ENCODE peak calls at places on chromosomes 11 and 22, in six cellular contexts. E is Peyer's patch; D is CD8-positive, alpha-beta T cell; P is mucosa of descending colon; L is A549; Y is neural crest cell. C is an unnamed sample.

GRCh38 chr11:123111465-123111864 is 49.5 kb upstream of the HSPA8 start:
- DNase-seq in L (peak), P (no peak), Y (no peak), D (no peak), E (no peak), C (no peak)

GRCh38 chr11:2316169-2316962 is 14.6 kb downstream of the TSPAN32 start:
- DNase-seq in Y (no peak), P (no peak), L (no peak), E (peak), D (no peak), C (no peak)

GRCh38 chr11:10307022-10307410 is 2.1 kb downstream of the ADM start:
- DNase-seq in E (no peak), P (no peak), D (no peak), Y (no peak), L (peak), C (no peak)

GRCh38 chr22:38737302-38738060 is 18.3 kb downstream of the SUN2 start:
- DNase-seq in D (no peak), E (no peak), Y (no peak), P (peak), L (no peak), C (no peak)

GRCh38 chr22:39021552-39022250 is 774 bp downstream of the APOBEC3D start:
- DNase-seq in Y (no peak), P (no peak), L (no peak), D (no peak), E (no peak), C (no peak)

GRCh38 chr11:109304159-109304558 is 117.8 kb upstream of the C11orf87 start:
- DNase-seq in P (no peak), Y (no peak), D (no peak), L (no peak), E (no peak), C (no peak)

GRCh38 chr11:115931684-115932083 is 427.5 kb upstream of the CADM1 start:
- DNase-seq in P (no peak), Y (no peak), E (no peak), D (no peak), L (no peak), C (no peak)

GRCh38 chr11:83545494-83545893 is 259.3 kb upstream of the CCDC90B start:
- DNase-seq in E (no peak), Y (no peak), L (no peak), D (no peak), P (no peak), C (no peak)

GRCh38 chr11:118901494-118902335 is 18.0 kb downstream of the CXCR5 start:
- DNase-seq in L (no peak), D (no peak), E (peak), P (peak), Y (no peak), C (no peak)

GRCh38 chr11:299951-300735 is 817 bp upstream of the IFITM5 start:
- DNase-seq in E (no peak), Y (no peak), D (no peak), L (no peak), P (peak), C (no peak)

GRCh38 chr22:31923166-31923565 is 21.2 kb upstream of the YWHAH start:
- DNase-seq in Y (no peak), D (no peak), L (no peak), P (no peak), E (peak), C (no peak)

GRCh38 chr11:31254411-31254810 is 115.1 kb downstream of the DCDC1 start:
- DNase-seq in L (no peak), Y (no peak), E (no peak), D (no peak), P (no peak), C (no peak)

GRCh38 chr11:97237151-97237550 is 847.3 kb downstream of the JRKL start:
- DNase-seq in D (no peak), E (no peak), Y (no peak), P (no peak), L (no peak), C (no peak)

GRCh38 chr11:65041206-65042035 is at the start of gene SAC3D1:
- DNase-seq in L (peak), P (peak), D (peak), Y (no peak), E (peak), C (peak)

GRCh38 chr11:65340226-65340625 is 6.6 kb downstream of the DPF2 start:
- DNase-seq in L (no peak), D (no peak), E (no peak), Y (no peak), P (no peak), C (no peak)

GRCh38 chr22:49380095-49380827 is 447.4 kb downstream of the BRD1 start:
- DNase-seq in L (no peak), E (no peak), P (no peak), D (no peak), Y (no peak), C (no peak)

GRCh38 chr22:25644122-25644521 is 79.6 kb downstream of the GRK3 start:
- DNase-seq in Y (no peak), L (no peak), E (no peak), P (no peak), D (no peak), C (no peak)

GRCh38 chr11:21132146-21132720 is 462.8 kb downstream of the NELL1 start:
- DNase-seq in D (no peak), Y (no peak), L (no peak), P (no peak), E (no peak), C (no peak)

GRCh38 chr11:127493330-127493729 is 492.8 kb upstream of the KIRREL3 start:
- DNase-seq in P (no peak), Y (peak), L (no peak), E (no peak), D (no peak), C (no peak)
- TF ChIP-seq CTCF in P (no peak), Y (peak), L (peak), E (no peak), D (no peak), C (peak)

DNA sequence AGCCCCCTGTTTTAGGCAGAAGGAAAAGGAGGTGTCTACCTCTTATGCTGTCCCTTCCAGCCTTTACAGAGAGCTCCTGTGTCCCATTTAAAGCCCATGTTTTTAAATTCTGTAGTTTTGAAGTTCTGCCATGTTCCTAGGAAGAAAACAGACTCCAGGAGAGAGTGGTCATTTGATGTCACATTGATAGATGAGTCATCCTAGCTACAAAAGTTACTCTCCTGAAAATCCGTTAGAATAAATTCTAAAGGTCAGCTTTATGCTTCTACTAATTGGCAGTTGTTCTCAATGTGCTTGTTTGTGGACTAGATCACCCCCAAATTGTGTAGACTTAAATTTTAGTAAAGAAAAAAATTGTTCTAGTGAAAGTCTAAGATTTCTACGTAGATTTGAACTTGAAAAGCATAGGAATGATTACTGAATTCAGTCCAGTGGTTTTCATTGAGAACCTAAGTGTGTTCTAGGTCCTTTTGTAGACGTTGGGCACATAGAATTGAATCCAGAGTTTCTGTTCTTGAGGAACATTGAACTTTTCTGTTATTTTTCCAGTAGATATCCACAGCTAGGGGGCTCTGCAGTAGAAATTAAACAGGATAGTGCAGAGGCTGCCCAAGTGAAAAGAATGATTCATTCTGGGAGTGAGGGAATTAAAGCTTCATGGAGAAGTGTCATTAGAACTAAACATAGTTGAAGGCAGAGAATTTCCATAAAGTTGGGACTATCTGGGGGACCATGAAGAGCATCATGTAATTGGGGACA is 140.6 kb upstream of the RASSF10 start:
- DNase-seq in Y (no peak), P (no peak), D (no peak), L (no peak), E (no peak), C (no peak)
- TF ChIP-seq CTCF in Y (no peak), P (no peak), D (no peak), L (peak), E (no peak), C (peak)

DNA sequence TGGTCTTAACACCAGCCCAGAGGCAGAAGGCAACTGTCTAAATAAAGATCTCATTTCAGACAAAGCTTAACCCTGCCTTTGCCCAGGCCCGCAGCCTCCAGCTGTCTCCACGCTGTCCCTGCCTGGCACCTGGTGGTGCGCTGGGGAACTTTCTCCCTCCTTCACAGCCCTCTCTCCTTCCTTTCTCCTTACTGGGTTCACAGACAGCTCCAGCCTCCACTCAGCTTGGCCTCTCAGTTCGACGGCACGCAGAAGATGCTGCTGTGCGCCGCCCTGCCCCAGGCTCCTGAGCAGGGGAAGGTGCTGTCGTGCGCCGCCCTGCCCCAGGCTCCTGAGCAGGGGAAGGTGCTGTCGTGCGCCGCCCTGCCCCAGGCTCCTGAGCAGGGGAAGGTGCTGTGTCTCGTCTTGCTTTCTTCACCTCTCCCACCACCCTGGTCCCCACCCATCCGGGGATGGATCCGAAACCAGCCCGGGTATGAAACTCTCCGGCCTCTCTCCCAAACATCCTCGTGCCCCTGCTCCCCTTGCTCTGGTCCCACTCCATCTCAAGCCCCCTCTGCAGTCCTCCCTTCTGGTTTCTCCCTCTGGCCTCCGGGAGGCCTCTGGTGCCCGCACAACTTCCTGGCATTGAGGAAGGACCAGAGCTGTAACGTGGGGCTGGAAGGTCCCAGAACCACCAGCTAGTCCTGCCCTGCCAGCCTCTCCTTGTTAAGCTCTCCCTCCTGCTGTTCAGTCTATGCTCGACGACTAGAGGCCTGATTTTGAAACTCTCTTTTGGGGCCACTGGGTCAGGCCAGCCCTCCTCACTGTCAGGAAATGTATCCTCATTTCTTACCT is 22.9 kb upstream of the JAM3 start:
- DNase-seq in Y (no peak), E (no peak), L (no peak), D (no peak), P (no peak), C (no peak)
- TF ChIP-seq CTCF in Y (peak), E (no peak), L (no peak), D (peak), P (no peak), C (peak)

GRCh38 chr11:111479666-111480065 is 32.5 kb downstream of the BTG4 start:
- DNase-seq in Y (no peak), L (no peak), E (no peak), P (no peak), D (no peak), C (no peak)
- TF ChIP-seq CTCF in Y (peak), L (no peak), E (no peak), P (no peak), D (no peak), C (no peak)

DNA sequence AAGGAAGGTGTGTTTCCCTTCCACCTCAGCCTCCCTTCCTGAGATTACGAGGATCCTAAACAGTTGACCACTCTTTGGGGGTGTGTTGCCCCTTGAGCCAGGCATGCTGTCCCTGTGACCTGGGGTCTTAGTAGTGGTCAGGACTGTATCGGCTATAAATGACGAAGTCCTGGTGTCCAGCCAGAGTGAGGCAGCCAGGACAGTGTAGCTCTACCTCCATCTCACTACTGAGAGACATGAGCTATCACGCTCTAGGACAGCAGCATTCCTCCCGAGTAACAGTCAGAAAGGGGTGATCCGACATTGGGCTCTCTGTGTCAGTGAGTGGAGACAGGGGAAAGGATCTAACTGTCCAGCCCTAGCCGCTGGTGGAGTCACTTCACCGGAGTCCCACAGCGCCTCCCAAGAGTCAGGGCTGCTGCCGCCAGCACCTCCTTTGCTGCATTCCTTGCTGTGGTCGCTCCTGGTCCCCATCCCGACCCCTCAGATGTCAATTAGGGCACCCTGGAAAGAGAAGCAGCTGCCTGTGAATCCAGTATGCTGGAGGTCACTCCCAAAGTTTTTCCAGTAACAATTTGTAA is 3.3 kb upstream of the B3GNT6 start:
- DNase-seq in E (no peak), D (no peak), Y (no peak), P (no peak), L (no peak), C (no peak)
- TF ChIP-seq CTCF in E (no peak), D (no peak), Y (no peak), P (no peak), L (no peak), C (no peak)

DNA sequence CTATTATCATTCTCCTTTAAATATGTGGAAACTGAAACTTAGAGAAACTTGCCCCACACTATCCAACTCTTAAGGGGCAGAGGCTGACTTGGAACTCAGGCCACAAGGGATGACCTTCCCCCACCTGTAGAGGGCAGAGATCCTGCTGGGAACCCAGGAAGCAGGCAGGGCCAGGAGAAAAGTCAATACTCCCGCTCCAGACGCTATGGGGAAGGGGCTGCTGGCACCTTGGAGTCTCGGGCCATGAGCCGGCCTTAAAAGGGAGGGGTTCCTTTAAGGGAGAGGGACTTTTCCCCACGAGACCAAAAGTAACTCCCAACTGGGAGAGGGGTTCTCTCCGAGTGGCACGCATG is 620 bp upstream of the ANO5 start:
- DNase-seq in D (no peak), Y (no peak), L (peak), P (peak), E (peak), C (peak)
- TF ChIP-seq CTCF in D (no peak), Y (peak), L (peak), P (no peak), E (no peak), C (peak)